ENCODE peak calls at places on chromosome 20, in nine cellular contexts. E, I, F, N, R, Q, B, Y and C are unnamed samples.
A peak's percentile ranks its signal among the peaks of the same experiment; 100 is the strongest.

GRCh38 chr20:17636523-17637412 is 45.3 kb downstream of the RRBP1 start:
- DNase-seq in B (no peak), E (peak; percentile 24), Q (no peak), F (no peak), I (no peak), R (no peak), N (no peak), Y (no peak), C (no peak)

GRCh38 chr20:43560974-43561373 is 2.1 kb downstream of the SGK2 start:
- DNase-seq in E (no peak), Y (no peak), N (no peak), R (no peak), Q (no peak), I (no peak), F (no peak), B (no peak), C (no peak)

GRCh38 chr20:51529758-51530157 is 12.8 kb downstream of the NFATC2 start:
- DNase-seq in B (no peak), E (no peak), R (no peak), N (no peak), I (no peak), Q (peak; percentile 48), F (no peak), Y (peak; percentile 46), C (no peak)

GRCh38 chr20:47154089-47154488 is 202.4 kb downstream of the ZMYND8 start:
- DNase-seq in I (no peak), Q (no peak), E (no peak), Y (no peak), B (no peak), F (no peak), R (no peak), N (no peak), C (no peak)

GRCh38 chr20:50418890-50419642 is 91.1 kb upstream of the PTPN1 start:
- DNase-seq in I (no peak), E (no peak), Q (no peak), F (peak; percentile 76), Y (peak; percentile 58), B (no peak), N (no peak), R (no peak), C (no peak)

GRCh38 chr20:58618694-58619540 is 32.2 kb upstream of the STX16 start:
- DNase-seq in I (peak; percentile 42), B (peak; percentile 94), R (peak; percentile 86), Y (no peak), N (peak; percentile 59), Q (peak; percentile 85), E (peak; percentile 86), F (no peak), C (peak; percentile 88)

GRCh38 chr20:50245561-50246366 is 55.1 kb downstream of the CEBPB start:
- DNase-seq in Y (no peak), E (peak; percentile 52), N (no peak), B (peak; percentile 51), R (peak; percentile 74), Q (peak; percentile 63), I (no peak), F (no peak), C (peak; percentile 29)

GRCh38 chr20:13034115-13034514 is 25.3 kb downstream of the SPTLC3 start:
- DNase-seq in Q (no peak), I (peak; percentile 51), B (no peak), N (no peak), F (no peak), Y (no peak), E (no peak), R (no peak), C (peak; percentile 33)

GRCh38 chr20:48040051-48040450 is 254.8 kb upstream of the SULF2 start:
- DNase-seq in Y (no peak), I (no peak), N (no peak), Q (no peak), F (no peak), E (no peak), R (no peak), B (no peak), C (no peak)

GRCh38 chr20:16732506-16733152 is 2.8 kb downstream of the SNRPB2 start:
- DNase-seq in I (no peak), Q (no peak), Y (no peak), N (no peak), F (no peak), B (no peak), E (no peak), R (peak; percentile 18), C (peak; percentile 63)

GRCh38 chr20:658202-658601 is 5.2 kb upstream of the SRXN1 start:
- DNase-seq in R (no peak), F (no peak), E (no peak), B (no peak), I (no peak), Q (no peak), Y (no peak), N (no peak), C (no peak)

GRCh38 chr20:7926323-7926722 is 13.9 kb downstream of the HAO1 start:
- DNase-seq in N (no peak), E (no peak), Y (no peak), F (no peak), B (no peak), R (no peak), I (no peak), Q (no peak), C (no peak)

GRCh38 chr20:3367125-3367524 is 40.3 kb downstream of the DNAAF9 start:
- DNase-seq in F (no peak), Y (no peak), N (no peak), R (no peak), B (no peak), I (no peak), Q (no peak), E (no peak), C (no peak)

GRCh38 chr20:17647391-17648305 is 34.4 kb downstream of the RRBP1 start:
- DNase-seq in B (no peak), N (no peak), I (no peak), R (no peak), Y (no peak), E (no peak), F (peak; percentile 41), Q (no peak), C (no peak)

GRCh38 chr20:42277203-42277602 is 659.0 kb upstream of the CHD6 start:
- DNase-seq in B (no peak), I (no peak), R (no peak), F (no peak), Y (no peak), N (no peak), E (no peak), Q (no peak), C (no peak)

DNA sequence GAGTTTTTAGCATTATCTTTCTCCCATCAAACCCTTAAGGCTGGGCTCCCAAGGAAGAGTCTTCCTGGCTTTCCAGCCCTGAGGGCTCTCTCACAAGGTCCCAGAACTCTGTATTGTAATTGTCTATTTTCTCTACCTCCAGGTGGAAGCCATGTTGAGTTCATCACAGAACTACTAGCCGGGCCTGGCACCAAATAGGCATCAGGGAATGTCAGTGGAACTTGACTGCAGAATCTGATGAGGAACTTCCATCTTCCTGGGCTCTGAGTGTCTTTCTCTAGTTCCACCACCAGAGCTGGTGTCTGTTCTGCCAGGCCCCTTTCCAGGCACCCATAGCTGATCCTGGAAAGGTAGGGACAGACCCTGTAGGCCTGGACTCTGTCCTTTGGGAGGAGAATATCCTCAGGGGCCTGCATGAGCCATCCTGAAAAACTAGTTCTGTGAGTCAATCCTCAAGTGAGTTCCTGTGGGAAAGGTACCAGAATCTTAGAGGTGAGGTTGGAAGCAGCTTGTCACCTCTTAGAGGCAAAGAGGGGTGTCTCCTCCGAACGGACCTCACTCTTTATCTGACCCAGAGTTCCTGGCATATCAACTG is 11.1 kb upstream of the TOP1 start:
- DNase-seq in Y (no peak), I (peak; percentile 90), E (no peak), B (no peak), F (no peak), R (no peak), N (no peak), Q (no peak), C (peak; percentile 91)
- TF ChIP-seq CTCF in Y (no peak), I (peak; percentile 23), E (no peak), B (no peak), F (no peak), R (no peak), N (no peak), Q (no peak), C (no peak)

GRCh38 chr20:23135449-23136447 is 49.6 kb upstream of the CD93 start:
- DNase-seq in N (no peak), Y (no peak), I (no peak), Q (no peak), E (no peak), B (no peak), F (peak; percentile 46), R (no peak), C (no peak)

GRCh38 chr20:23132293-23132929 is 46.3 kb upstream of the CD93 start:
- DNase-seq in Q (no peak), N (no peak), E (no peak), B (no peak), I (no peak), F (no peak), R (no peak), Y (no peak), C (no peak)

GRCh38 chr20:23132930-23133559 is 46.9 kb upstream of the CD93 start:
- DNase-seq in B (no peak), F (peak; percentile 50), I (no peak), Q (no peak), N (no peak), R (peak; percentile 37), E (no peak), Y (no peak), C (no peak)

GRCh38 chr20:23131766-23132165 is 45.6 kb upstream of the CD93 start:
- DNase-seq in Q (no peak), E (no peak), F (no peak), R (peak; percentile 73), Y (no peak), N (no peak), B (no peak), I (no peak), C (no peak)

DNA sequence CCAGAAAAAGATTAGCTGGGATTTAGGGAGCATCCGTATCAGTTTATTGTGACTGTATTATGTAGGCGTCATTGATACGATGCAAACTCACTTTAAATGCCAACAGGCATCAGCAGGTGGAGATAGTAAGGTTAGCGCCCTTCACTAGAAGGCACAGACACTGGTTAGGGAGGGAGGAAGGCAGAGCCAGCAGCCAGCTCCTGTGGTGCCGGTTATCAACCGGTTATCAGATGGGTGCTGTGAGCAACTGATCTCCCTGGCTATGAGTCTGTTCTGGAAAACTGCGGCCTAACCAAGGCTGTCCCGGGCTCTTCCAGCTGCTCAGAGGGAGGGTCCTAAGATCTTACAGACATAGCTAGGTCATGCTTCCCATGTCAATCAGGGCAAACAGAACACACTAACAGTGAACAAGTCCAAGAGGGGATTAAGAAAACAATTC is 47.5 kb upstream of the CD93 start:
- DNase-seq in F (peak; percentile 11), N (no peak), I (no peak), B (no peak), R (no peak), Q (no peak), Y (no peak), E (no peak), C (no peak)
- TF ChIP-seq CTCF in F (no peak), N (no peak), I (no peak), B (no peak), R (no peak), Q (no peak), Y (no peak), E (no peak), C (no peak)

GRCh38 chr20:45300961-45301360 is 5.7 kb upstream of the RBPJL start:
- DNase-seq in N (no peak), I (no peak), F (no peak), E (no peak), Y (no peak), R (peak; percentile 37), Q (no peak), B (no peak), C (peak; percentile 31)
- TF ChIP-seq CTCF in N (peak; percentile 48), I (peak; percentile 57), F (no peak), E (peak; percentile 45), Y (peak; percentile 25), R (peak; percentile 56), Q (peak; percentile 51), B (peak; percentile 44), C (peak; percentile 30)

GRCh38 chr20:62850333-62850974 is 11.2 kb downstream of the TCFL5 start:
- DNase-seq in B (no peak), N (no peak), I (no peak), F (no peak), Y (no peak), E (no peak), Q (no peak), R (no peak), C (no peak)
- TF ChIP-seq CTCF in B (no peak), N (no peak), I (no peak), F (no peak), Y (no peak), E (no peak), Q (no peak), R (no peak), C (no peak)